ENCODE peak calls at places on chromosome 6, in six cellular contexts. M, E, O, X, P and H are unnamed samples. For H3K79me2, the result is how much of the 10 kb centered on the place peaks cover.

GRCh38 chr6:4294636-4295035 is 159.3 kb upstream of the ECI2 start:
- DNase-seq in M (no peak), E (no peak), O (no peak), X (no peak), P (no peak), H (no peak)

GRCh38 chr6:161366301-161366953 is 92.6 kb upstream of the AGPAT4 start:
- DNase-seq in M (no peak), E (no peak), O (no peak), X (no peak), P (no peak), H (no peak)

GRCh38 chr6:77447254-77447653 is 16.0 kb downstream of the HTR1B start:
- DNase-seq in M (peak), E (no peak), O (no peak), X (no peak), P (no peak), H (no peak)

GRCh38 chr6:139368661-139369060 is 5.8 kb downstream of the CITED2 start:
- DNase-seq in M (no peak), E (no peak), O (no peak), X (no peak), P (no peak), H (peak)

GRCh38 chr6:110284877-110285276 is 73.3 kb downstream of the METTL24 start:
- DNase-seq in M (no peak), E (no peak), O (no peak), X (no peak), P (no peak), H (no peak)

GRCh38 chr6:37516076-37516919 is 16.6 kb upstream of the CCDC167 start:
- DNase-seq in M (no peak), E (peak), O (no peak), X (peak), P (peak), H (peak)

GRCh38 chr6:91476000-91476399 is 889.1 kb upstream of the MAP3K7 start:
- DNase-seq in M (peak), E (no peak), O (peak), X (peak), P (peak), H (no peak)

GRCh38 chr6:106804238-106805016 is 170.1 kb downstream of the CD24 start:
- DNase-seq in M (no peak), E (no peak), O (no peak), X (no peak), P (no peak), H (peak)

GRCh38 chr6:41732601-41733348 is 2.6 kb downstream of the TFEB start:
- DNase-seq in M (no peak), E (peak), O (no peak), X (no peak), P (peak), H (no peak)

GRCh38 chr6:105692630-105693212 is 289.8 kb upstream of the PREP start:
- DNase-seq in M (no peak), E (peak), O (no peak), X (no peak), P (no peak), H (no peak)

GRCh38 chr6:111210074-111210729 is 122.9 kb downstream of the SLC16A10 start:
- DNase-seq in M (peak), E (peak), O (peak), X (peak), P (peak), H (peak)

GRCh38 chr6:128511518-128511917 is 8.9 kb downstream of the PTPRK start:
- DNase-seq in M (peak), E (no peak), O (peak), X (no peak), P (peak), H (no peak)

GRCh38 chr6:18528084-18528743 is 141.1 kb downstream of the RNF144B start:
- DNase-seq in M (peak), E (peak), O (peak), X (no peak), P (no peak), H (no peak)

GRCh38 chr6:87483929-87484328 is 11.2 kb downstream of the SLC35A1 start:
- DNase-seq in M (peak), E (peak), O (peak), X (peak), P (peak), H (peak)

GRCh38 chr6:167549187-167549586 is 224.3 kb downstream of the TTLL2 start:
- DNase-seq in M (no peak), E (no peak), O (no peak), X (no peak), P (no peak), H (no peak)

GRCh38 chr6:154508573-154509375 is 1.7 kb downstream of the CNKSR3 start:
- DNase-seq in M (peak), E (no peak), O (peak), X (no peak), P (peak), H (no peak)

GRCh38 chr6:1894954-1895353 is 285.2 kb downstream of the FOXC1 start:
- DNase-seq in M (peak), E (no peak), O (no peak), X (no peak), P (peak), H (no peak)

GRCh38 chr6:43257746-43258145 is 14.5 kb downstream of the TTBK1 start:
- DNase-seq in M (no peak), E (no peak), O (no peak), X (no peak), P (no peak), H (no peak)

GRCh38 chr6:52881996-52882841 is 27.3 kb downstream of the GSTA3 start:
- DNase-seq in M (peak), E (peak), O (peak), X (peak), P (peak), H (peak)

GRCh38 chr6:4647414-4648365 is 128.5 kb upstream of the CDYL start:
- DNase-seq in M (peak), E (peak), O (peak), X (peak), P (peak), H (peak)

DNA sequence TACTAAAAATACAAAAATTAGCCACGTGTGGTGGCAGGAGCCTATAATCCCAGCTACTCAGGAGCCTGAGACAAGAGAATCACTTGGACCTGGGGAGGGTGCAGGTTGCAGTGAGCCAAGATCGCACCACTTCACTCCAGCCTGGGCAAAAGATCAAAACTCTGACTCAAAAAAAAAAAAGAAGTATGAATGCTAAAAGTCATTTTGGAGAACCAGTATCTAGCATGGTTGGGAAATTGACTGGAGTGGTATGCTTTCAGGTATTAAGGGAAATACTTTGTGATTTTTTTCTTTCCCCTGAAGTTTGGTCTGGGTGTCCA is 30.1 kb downstream of the PCMT1 start:
- DNase-seq in M (peak), E (no peak), O (no peak), X (no peak), P (no peak), H (no peak)
- H3K79me2 ChIP-seq in M (under half), E (under half), O (under half), X (under half), P (under half), H (under half)

GRCh38 chr6:131807644-131808459 is at the start of gene ENPP1:
- DNase-seq in M (peak), E (no peak), O (peak), X (no peak), P (peak), H (peak)
- TF ChIP-seq CTCF in M (no peak), E (no peak), O (no peak), X (no peak), P (no peak), H (peak)

GRCh38 chr6:158344534-158344933 is 32.3 kb downstream of the TULP4 start:
- DNase-seq in M (no peak), E (no peak), O (no peak), X (no peak), P (no peak), H (no peak)

DNA sequence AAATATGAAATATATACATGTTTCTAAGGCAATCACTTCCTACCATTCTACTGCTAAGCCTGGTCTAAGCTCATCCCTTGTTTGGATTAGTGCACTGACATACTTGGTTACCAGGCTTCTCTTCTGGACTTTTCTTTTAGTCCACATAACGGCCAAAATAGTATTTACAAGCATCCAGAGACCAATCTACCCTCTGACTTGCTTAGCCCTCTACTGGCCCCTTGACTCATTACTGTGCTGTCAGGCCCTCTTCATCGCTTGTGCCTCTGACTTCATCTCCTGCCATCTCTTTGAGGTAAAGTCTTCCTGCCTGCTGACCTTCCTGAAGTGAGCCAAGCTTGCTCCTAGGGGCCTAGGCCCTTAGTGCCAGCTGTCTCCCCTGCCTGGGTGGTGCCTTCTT is 35.1 kb downstream of the TULP4 start:
- DNase-seq in M (no peak), E (no peak), O (no peak), X (no peak), P (no peak), H (no peak)
- H3K79me2 ChIP-seq in M (under half), E (under half), O (under half), X (under half), P (under half), H (under half)

GRCh38 chr6:136772685-136773472 is 19.4 kb downstream of the MAP3K5 start:
- DNase-seq in M (peak), E (peak), O (no peak), X (no peak), P (no peak), H (peak)

GRCh38 chr6:136773473-136773796 is 18.8 kb downstream of the MAP3K5 start:
- DNase-seq in M (no peak), E (no peak), O (no peak), X (no peak), P (no peak), H (no peak)

GRCh38 chr6:136774228-136775041 is 17.8 kb downstream of the MAP3K5 start:
- DNase-seq in M (peak), E (no peak), O (peak), X (no peak), P (peak), H (no peak)

GRCh38 chr6:136775548-136775947 is 16.7 kb downstream of the MAP3K5 start:
- DNase-seq in M (peak), E (no peak), O (peak), X (no peak), P (no peak), H (no peak)

DNA sequence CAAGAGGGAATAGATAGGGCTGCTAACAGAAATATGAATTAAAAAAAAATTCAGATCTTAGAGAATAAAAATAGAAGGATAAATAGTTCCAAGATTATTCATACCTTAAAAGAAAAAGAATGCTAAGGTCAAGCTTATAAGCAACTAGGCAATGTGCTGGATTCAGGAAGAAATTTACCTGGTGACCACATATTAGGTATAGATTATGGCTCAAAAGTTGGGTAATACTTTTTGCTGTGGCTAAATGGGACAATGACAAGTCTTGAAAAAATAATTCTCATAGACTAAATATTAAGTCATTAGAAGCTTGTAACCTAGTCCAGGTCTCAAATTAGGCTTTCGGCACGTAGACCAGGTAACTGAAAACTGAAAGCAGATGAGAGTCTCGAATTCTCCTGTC is 17.2 kb downstream of the MAP3K5 start:
- DNase-seq in M (no peak), E (no peak), O (no peak), X (no peak), P (no peak), H (no peak)
- TF ChIP-seq CTCF in M (no peak), E (no peak), O (no peak), X (no peak), P (no peak), H (no peak)

DNA sequence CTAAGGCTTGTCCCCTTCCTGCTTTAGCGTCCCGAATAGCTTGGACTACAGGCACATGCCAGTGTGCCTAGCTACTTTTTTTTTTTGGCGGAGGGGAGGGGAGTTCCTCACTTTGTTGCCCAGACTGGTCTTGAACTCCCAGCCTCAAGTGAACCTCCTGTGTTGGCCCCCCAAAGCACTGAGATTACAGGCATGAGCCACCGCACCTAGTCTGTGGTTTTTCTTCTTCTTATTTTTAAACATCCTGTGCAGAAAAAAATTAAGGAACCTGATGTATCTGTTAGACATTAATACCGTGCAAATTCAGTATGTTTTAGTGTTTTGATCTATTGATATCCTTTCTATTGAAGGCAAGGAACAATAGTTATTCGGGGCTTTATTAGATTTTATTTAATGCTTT is 25.7 kb downstream of the HIVEP1 start:
- DNase-seq in M (no peak), E (peak), O (no peak), X (no peak), P (no peak), H (no peak)
- H3K79me2 ChIP-seq in M (half or more), E (half or more), O (under half), X (under half), P (half or more), H (half or more)